ENCODE peak calls at places on chromosomes 5 and 9, in eight cellular contexts. One of them, this sample, is unnamed.
A peak's percentile ranks its signal among the peaks of the same experiment; 100 is the strongest.

GRCh38 chr5:9831823-9832222 is 201.7 kb upstream of the TAS2R1 start:
- DNase-seq in CD8-positive, alpha-beta T cell: no peak
- DNase-seq in B cell: no peak
- DNase-seq in bronchial epithelial cell: no peak
- DNase-seq in left ventricle myocardium inferior: no peak
- DNase-seq in transverse colon: no peak
- DNase-seq in foreskin fibroblast: no peak
- DNase-seq in mesothelial cell of epicardium: no peak
- DNase-seq in this sample: peak; percentile 70

GRCh38 chr9:108953983-108954574 is 19.9 kb downstream of the ABITRAM start:
- DNase-seq in CD8-positive, alpha-beta T cell: no peak
- DNase-seq in B cell: no peak
- DNase-seq in bronchial epithelial cell: peak; percentile 64
- DNase-seq in left ventricle myocardium inferior: no peak
- DNase-seq in transverse colon: no peak
- DNase-seq in foreskin fibroblast: peak; percentile 41
- DNase-seq in mesothelial cell of epicardium: no peak
- DNase-seq in this sample: peak; percentile 73

GRCh38 chr9:134536101-134536900 is 105.3 kb upstream of the COL5A1 start:
- DNase-seq in CD8-positive, alpha-beta T cell: no peak
- DNase-seq in B cell: no peak
- DNase-seq in bronchial epithelial cell: no peak
- DNase-seq in left ventricle myocardium inferior: peak; percentile 7
- DNase-seq in transverse colon: no peak
- DNase-seq in foreskin fibroblast: peak; percentile 68
- DNase-seq in mesothelial cell of epicardium: no peak
- DNase-seq in this sample: peak; percentile 96

GRCh38 chr5:181263633-181264032 is 2.7 kb upstream of the TRIM52 start:
- DNase-seq in CD8-positive, alpha-beta T cell: no peak
- DNase-seq in B cell: no peak
- DNase-seq in bronchial epithelial cell: no peak
- DNase-seq in left ventricle myocardium inferior: no peak
- DNase-seq in transverse colon: no peak
- DNase-seq in foreskin fibroblast: no peak
- DNase-seq in mesothelial cell of epicardium: no peak
- DNase-seq in this sample: no peak

GRCh38 chr5:138336952-138337684 is 948 bp upstream of the FAM53C start:
- DNase-seq in CD8-positive, alpha-beta T cell: no peak
- DNase-seq in B cell: no peak
- DNase-seq in bronchial epithelial cell: no peak
- DNase-seq in left ventricle myocardium inferior: peak; percentile 80
- DNase-seq in transverse colon: peak; percentile 85
- DNase-seq in foreskin fibroblast: peak; percentile 65
- DNase-seq in mesothelial cell of epicardium: peak; percentile 82
- DNase-seq in this sample: peak; percentile 88

GRCh38 chr5:128673970-128674369 is 135.9 kb upstream of the FBN2 start:
- DNase-seq in CD8-positive, alpha-beta T cell: no peak
- DNase-seq in B cell: no peak
- DNase-seq in bronchial epithelial cell: no peak
- DNase-seq in left ventricle myocardium inferior: no peak
- DNase-seq in transverse colon: no peak
- DNase-seq in foreskin fibroblast: no peak
- DNase-seq in mesothelial cell of epicardium: no peak
- DNase-seq in this sample: no peak

GRCh38 chr5:82174128-82174918 is 103.8 kb downstream of the RPS23 start:
- DNase-seq in CD8-positive, alpha-beta T cell: peak; percentile 59
- DNase-seq in B cell: peak; percentile 51
- DNase-seq in bronchial epithelial cell: peak; percentile 70
- DNase-seq in left ventricle myocardium inferior: peak; percentile 46
- DNase-seq in transverse colon: peak; percentile 57
- DNase-seq in foreskin fibroblast: no peak
- DNase-seq in mesothelial cell of epicardium: peak; percentile 41
- DNase-seq in this sample: peak; percentile 71

GRCh38 chr5:39019231-39019630 is 55.0 kb downstream of the RICTOR start:
- DNase-seq in CD8-positive, alpha-beta T cell: no peak
- DNase-seq in B cell: no peak
- DNase-seq in bronchial epithelial cell: no peak
- DNase-seq in left ventricle myocardium inferior: no peak
- DNase-seq in transverse colon: no peak
- DNase-seq in foreskin fibroblast: peak; percentile 36
- DNase-seq in mesothelial cell of epicardium: no peak
- DNase-seq in this sample: peak; percentile 24

GRCh38 chr9:134374301-134375010 is 48.2 kb downstream of the RXRA start:
- DNase-seq in CD8-positive, alpha-beta T cell: no peak
- DNase-seq in B cell: no peak
- DNase-seq in bronchial epithelial cell: no peak
- DNase-seq in left ventricle myocardium inferior: peak; percentile 45
- DNase-seq in transverse colon: no peak
- DNase-seq in foreskin fibroblast: no peak
- DNase-seq in mesothelial cell of epicardium: no peak
- DNase-seq in this sample: no peak

DNA sequence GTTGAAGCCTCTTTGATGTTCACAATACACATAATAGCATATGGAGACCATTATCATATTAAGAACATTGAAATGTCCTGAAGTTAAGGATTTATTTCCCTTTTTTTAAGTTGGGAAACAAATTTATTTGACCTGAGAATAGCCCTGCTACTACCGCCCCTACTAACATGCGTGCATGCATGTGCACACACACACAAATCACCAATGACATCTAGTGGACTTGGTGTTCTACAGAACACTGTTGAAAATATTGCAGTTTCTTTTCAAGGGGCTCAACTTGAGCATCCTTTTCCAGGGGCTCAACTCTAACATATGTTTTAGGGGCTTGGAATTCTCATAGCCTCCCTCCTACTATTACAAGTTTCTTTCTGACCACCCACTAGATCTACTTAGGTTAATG is 124.9 kb upstream of the C6 start:
- DNase-seq in CD8-positive, alpha-beta T cell: no peak
- DNase-seq in B cell: no peak
- DNase-seq in bronchial epithelial cell: no peak
- DNase-seq in left ventricle myocardium inferior: no peak
- DNase-seq in transverse colon: no peak
- DNase-seq in foreskin fibroblast: no peak
- DNase-seq in mesothelial cell of epicardium: no peak
- DNase-seq in this sample: no peak
- TF ChIP-seq CTCF in CD8-positive, alpha-beta T cell: no peak
- TF ChIP-seq CTCF in B cell: no peak
- TF ChIP-seq CTCF in bronchial epithelial cell: no peak
- TF ChIP-seq CTCF in left ventricle myocardium inferior: no peak
- TF ChIP-seq CTCF in transverse colon: no peak
- TF ChIP-seq CTCF in foreskin fibroblast: no peak
- TF ChIP-seq CTCF in mesothelial cell of epicardium: no peak
- TF ChIP-seq CTCF in this sample: no peak

GRCh38 chr5:95621839-95622629 is 2.1 kb downstream of the GPR150 start:
- DNase-seq in CD8-positive, alpha-beta T cell: peak; percentile 20
- DNase-seq in B cell: no peak
- DNase-seq in bronchial epithelial cell: no peak
- DNase-seq in left ventricle myocardium inferior: no peak
- DNase-seq in transverse colon: peak; percentile 20
- DNase-seq in foreskin fibroblast: no peak
- DNase-seq in mesothelial cell of epicardium: no peak
- DNase-seq in this sample: no peak

GRCh38 chr5:95620870-95621838 is 1.3 kb downstream of the GPR150 start:
- DNase-seq in CD8-positive, alpha-beta T cell: peak; percentile 33
- DNase-seq in B cell: no peak
- DNase-seq in bronchial epithelial cell: no peak
- DNase-seq in left ventricle myocardium inferior: peak; percentile 32
- DNase-seq in transverse colon: peak; percentile 32
- DNase-seq in foreskin fibroblast: peak; percentile 26
- DNase-seq in mesothelial cell of epicardium: peak; percentile 53
- DNase-seq in this sample: peak; percentile 58

GRCh38 chr5:95619096-95619495 is 791 bp upstream of the GPR150 start:
- DNase-seq in CD8-positive, alpha-beta T cell: no peak
- DNase-seq in B cell: no peak
- DNase-seq in bronchial epithelial cell: peak; percentile 37
- DNase-seq in left ventricle myocardium inferior: no peak
- DNase-seq in transverse colon: no peak
- DNase-seq in foreskin fibroblast: no peak
- DNase-seq in mesothelial cell of epicardium: no peak
- DNase-seq in this sample: no peak

GRCh38 chr5:95619518-95620029 is 313 bp upstream of the GPR150 start:
- DNase-seq in CD8-positive, alpha-beta T cell: no peak
- DNase-seq in B cell: no peak
- DNase-seq in bronchial epithelial cell: no peak
- DNase-seq in left ventricle myocardium inferior: no peak
- DNase-seq in transverse colon: no peak
- DNase-seq in foreskin fibroblast: no peak
- DNase-seq in mesothelial cell of epicardium: no peak
- DNase-seq in this sample: no peak

GRCh38 chr5:95620030-95620869 is at the start of gene GPR150:
- DNase-seq in CD8-positive, alpha-beta T cell: peak; percentile 61
- DNase-seq in B cell: peak; percentile 66
- DNase-seq in bronchial epithelial cell: no peak
- DNase-seq in left ventricle myocardium inferior: peak; percentile 44
- DNase-seq in transverse colon: peak; percentile 71
- DNase-seq in foreskin fibroblast: peak; percentile 57
- DNase-seq in mesothelial cell of epicardium: peak; percentile 55
- DNase-seq in this sample: peak; percentile 42
- TF ChIP-seq CTCF in CD8-positive, alpha-beta T cell: no peak
- TF ChIP-seq CTCF in B cell: no peak
- TF ChIP-seq CTCF in bronchial epithelial cell: no peak
- TF ChIP-seq CTCF in left ventricle myocardium inferior: no peak
- TF ChIP-seq CTCF in transverse colon: no peak
- TF ChIP-seq CTCF in foreskin fibroblast: no peak
- TF ChIP-seq CTCF in mesothelial cell of epicardium: no peak
- TF ChIP-seq CTCF in this sample: no peak

GRCh38 chr5:135329913-135330797 is 68.9 kb downstream of the MACROH2A1 start:
- DNase-seq in CD8-positive, alpha-beta T cell: no peak
- DNase-seq in B cell: no peak
- DNase-seq in bronchial epithelial cell: no peak
- DNase-seq in left ventricle myocardium inferior: no peak
- DNase-seq in transverse colon: no peak
- DNase-seq in foreskin fibroblast: no peak
- DNase-seq in mesothelial cell of epicardium: no peak
- DNase-seq in this sample: no peak

GRCh38 chr5:135333737-135334515 is 65.1 kb downstream of the MACROH2A1 start:
- DNase-seq in CD8-positive, alpha-beta T cell: no peak
- DNase-seq in B cell: no peak
- DNase-seq in bronchial epithelial cell: no peak
- DNase-seq in left ventricle myocardium inferior: no peak
- DNase-seq in transverse colon: no peak
- DNase-seq in foreskin fibroblast: no peak
- DNase-seq in mesothelial cell of epicardium: no peak
- DNase-seq in this sample: peak; percentile 27

GRCh38 chr5:135331612-135332011 is 67.4 kb downstream of the MACROH2A1 start:
- DNase-seq in CD8-positive, alpha-beta T cell: no peak
- DNase-seq in B cell: no peak
- DNase-seq in bronchial epithelial cell: no peak
- DNase-seq in left ventricle myocardium inferior: no peak
- DNase-seq in transverse colon: no peak
- DNase-seq in foreskin fibroblast: no peak
- DNase-seq in mesothelial cell of epicardium: no peak
- DNase-seq in this sample: no peak

GRCh38 chr5:135330798-135331096 is 68.3 kb downstream of the MACROH2A1 start:
- DNase-seq in CD8-positive, alpha-beta T cell: no peak
- DNase-seq in B cell: no peak
- DNase-seq in bronchial epithelial cell: no peak
- DNase-seq in left ventricle myocardium inferior: no peak
- DNase-seq in transverse colon: no peak
- DNase-seq in foreskin fibroblast: no peak
- DNase-seq in mesothelial cell of epicardium: no peak
- DNase-seq in this sample: no peak

GRCh38 chr5:135332519-135333150 is 66.4 kb downstream of the MACROH2A1 start:
- DNase-seq in CD8-positive, alpha-beta T cell: no peak
- DNase-seq in B cell: no peak
- DNase-seq in bronchial epithelial cell: peak; percentile 67
- DNase-seq in left ventricle myocardium inferior: no peak
- DNase-seq in transverse colon: no peak
- DNase-seq in foreskin fibroblast: peak; percentile 52
- DNase-seq in mesothelial cell of epicardium: no peak
- DNase-seq in this sample: peak; percentile 78
- TF ChIP-seq CTCF in CD8-positive, alpha-beta T cell: peak; percentile 57
- TF ChIP-seq CTCF in B cell: peak; percentile 49
- TF ChIP-seq CTCF in bronchial epithelial cell: peak; percentile 52
- TF ChIP-seq CTCF in left ventricle myocardium inferior: peak; percentile 61
- TF ChIP-seq CTCF in transverse colon: peak; percentile 57
- TF ChIP-seq CTCF in foreskin fibroblast: peak; percentile 46
- TF ChIP-seq CTCF in mesothelial cell of epicardium: peak; percentile 51
- TF ChIP-seq CTCF in this sample: peak; percentile 74

GRCh38 chr9:136703231-136703870 is 9.0 kb upstream of the DIPK1B start:
- DNase-seq in CD8-positive, alpha-beta T cell: no peak
- DNase-seq in B cell: no peak
- DNase-seq in bronchial epithelial cell: no peak
- DNase-seq in left ventricle myocardium inferior: no peak
- DNase-seq in transverse colon: no peak
- DNase-seq in foreskin fibroblast: no peak
- DNase-seq in mesothelial cell of epicardium: no peak
- DNase-seq in this sample: no peak

GRCh38 chr9:136700309-136700708 is 12.1 kb upstream of the DIPK1B start:
- DNase-seq in CD8-positive, alpha-beta T cell: no peak
- DNase-seq in B cell: no peak
- DNase-seq in bronchial epithelial cell: no peak
- DNase-seq in left ventricle myocardium inferior: no peak
- DNase-seq in transverse colon: no peak
- DNase-seq in foreskin fibroblast: peak; percentile 30
- DNase-seq in mesothelial cell of epicardium: no peak
- DNase-seq in this sample: peak; percentile 85

GRCh38 chr9:136698681-136699246 is 11.5 kb upstream of the AGPAT2 start:
- DNase-seq in CD8-positive, alpha-beta T cell: no peak
- DNase-seq in B cell: no peak
- DNase-seq in bronchial epithelial cell: no peak
- DNase-seq in left ventricle myocardium inferior: no peak
- DNase-seq in transverse colon: no peak
- DNase-seq in foreskin fibroblast: no peak
- DNase-seq in mesothelial cell of epicardium: no peak
- DNase-seq in this sample: no peak

GRCh38 chr9:136701665-136702048 is 10.7 kb upstream of the DIPK1B start:
- DNase-seq in CD8-positive, alpha-beta T cell: no peak
- DNase-seq in B cell: no peak
- DNase-seq in bronchial epithelial cell: no peak
- DNase-seq in left ventricle myocardium inferior: no peak
- DNase-seq in transverse colon: no peak
- DNase-seq in foreskin fibroblast: no peak
- DNase-seq in mesothelial cell of epicardium: no peak
- DNase-seq in this sample: no peak

DNA sequence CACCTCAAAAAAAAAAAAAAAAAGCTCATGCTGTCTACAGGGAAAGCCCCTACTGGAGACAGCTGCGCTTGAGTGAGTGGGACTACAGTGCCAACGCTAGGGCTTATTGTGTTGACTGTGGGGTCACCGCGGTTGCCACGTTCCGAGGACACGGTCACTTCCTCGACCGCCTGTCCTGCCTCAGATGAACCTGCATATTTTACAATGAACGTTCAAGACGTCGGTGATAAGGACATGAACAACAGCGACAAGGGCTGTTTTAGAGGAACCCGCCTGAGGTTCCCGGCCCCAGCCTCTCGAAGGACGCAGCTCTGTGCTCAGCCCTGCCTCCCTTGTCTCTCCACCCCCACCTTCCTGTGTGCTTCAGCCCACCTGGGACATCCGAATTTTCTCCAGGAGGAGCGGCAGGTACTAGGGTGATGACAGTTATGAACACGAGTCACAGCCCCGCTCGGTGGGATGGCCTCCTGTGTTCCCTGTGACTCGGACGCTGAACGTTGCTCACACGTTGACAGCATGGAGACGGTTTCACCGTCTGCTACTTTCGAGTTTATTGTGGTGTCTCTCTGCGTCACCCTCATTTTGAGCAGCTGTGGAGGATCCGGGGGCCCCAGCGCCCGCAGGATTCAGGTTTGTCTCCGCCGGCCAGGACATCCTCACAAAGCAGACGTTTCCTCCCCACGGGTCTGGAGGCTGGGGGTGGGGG is 11.3 kb upstream of the DIPK1B start:
- DNase-seq in CD8-positive, alpha-beta T cell: peak; percentile 65
- DNase-seq in B cell: peak; percentile 62
- DNase-seq in bronchial epithelial cell: no peak
- DNase-seq in left ventricle myocardium inferior: no peak
- DNase-seq in transverse colon: peak; percentile 41
- DNase-seq in foreskin fibroblast: no peak
- DNase-seq in mesothelial cell of epicardium: no peak
- DNase-seq in this sample: no peak
- TF ChIP-seq CTCF in CD8-positive, alpha-beta T cell: no peak
- TF ChIP-seq CTCF in B cell: no peak
- TF ChIP-seq CTCF in bronchial epithelial cell: no peak
- TF ChIP-seq CTCF in left ventricle myocardium inferior: no peak
- TF ChIP-seq CTCF in transverse colon: no peak
- TF ChIP-seq CTCF in foreskin fibroblast: no peak
- TF ChIP-seq CTCF in mesothelial cell of epicardium: no peak
- TF ChIP-seq CTCF in this sample: no peak